ENCODE peak calls at places on chromosomes 6 and 20, in six cellular contexts. T is transverse colon, S is stomach, Y is tibial nerve, F is GM23338, I is HCT116. U is an unnamed sample.
A peak's percentile ranks its signal among the peaks of the same experiment; 100 is the strongest.

GRCh38 chr20:50386641-50386960 is 123.6 kb upstream of the PTPN1 start:
- DNase-seq in F (no peak), S (no peak), Y (no peak), I (no peak), T (no peak), U (no peak)

GRCh38 chr6:125406771-125407170 is 105.0 kb upstream of the HDDC2 start:
- DNase-seq in T (no peak), I (no peak), Y (no peak), F (no peak), S (no peak), U (no peak)

GRCh38 chr6:11551053-11551452 is 13.5 kb downstream of the TMEM170B start:
- DNase-seq in I (no peak), T (no peak), Y (no peak), S (no peak), F (no peak), U (no peak)

GRCh38 chr6:70033781-70034180 is 167.4 kb downstream of the COL19A1 start:
- DNase-seq in I (no peak), Y (no peak), T (no peak), F (no peak), S (no peak), U (no peak)

GRCh38 chr20:10093087-10093591 is 58.4 kb downstream of the ANKEF1 start:
- DNase-seq in Y (no peak), S (no peak), T (no peak), I (no peak), F (no peak), U (peak; percentile 79)

GRCh38 chr6:169070506-169071176 is 183.0 kb downstream of the THBS2 start:
- DNase-seq in Y (peak; percentile 71), F (no peak), S (peak; percentile 37), I (peak; percentile 88), T (peak; percentile 65), U (peak; percentile 93)

GRCh38 chr20:32050851-32051556 is 1.0 kb upstream of the HCK start:
- DNase-seq in F (peak; percentile 79), I (no peak), T (peak; percentile 44), Y (no peak), S (no peak), U (no peak)

GRCh38 chr6:21157186-21157929 is 436.2 kb upstream of the SOX4 start:
- DNase-seq in I (no peak), T (no peak), Y (no peak), F (no peak), S (no peak), U (no peak)

GRCh38 chr6:157535354-157536217 is 154.6 kb downstream of the ZDHHC14 start:
- DNase-seq in F (no peak), S (no peak), T (no peak), I (peak; percentile 72), Y (no peak), U (peak; percentile 65)

GRCh38 chr6:131789219-131789618 is 18.6 kb upstream of the ENPP1 start:
- DNase-seq in T (no peak), S (no peak), F (no peak), Y (no peak), I (no peak), U (no peak)

GRCh38 chr6:73264446-73264845 is 1.4 kb upstream of the KHDC1 start:
- DNase-seq in T (no peak), S (no peak), Y (no peak), I (no peak), F (no peak), U (peak; percentile 94)

GRCh38 chr6:80938131-80938530 is 814.4 kb downstream of the TENT5A start:
- DNase-seq in Y (no peak), T (no peak), F (no peak), I (no peak), S (no peak), U (no peak)

GRCh38 chr6:21143651-21144050 is 449.9 kb upstream of the SOX4 start:
- DNase-seq in I (no peak), Y (no peak), T (no peak), F (no peak), S (no peak), U (no peak)

GRCh38 chr20:63441777-63442493 is 30.5 kb downstream of the KCNQ2 start:
- DNase-seq in I (peak; percentile 22), T (peak; percentile 51), Y (peak; percentile 15), F (peak; percentile 74), S (peak; percentile 73), U (peak; percentile 60)

GRCh38 chr20:44402391-44403193 is 47.1 kb downstream of the HNF4A start:
- DNase-seq in Y (no peak), I (no peak), T (peak; percentile 40), F (no peak), S (no peak), U (no peak)

GRCh38 chr6:16635810-16636602 is 125.3 kb downstream of the ATXN1 start:
- DNase-seq in F (peak; percentile 31), Y (no peak), T (peak; percentile 15), S (no peak), I (peak; percentile 8), U (peak; percentile 18)

DNA sequence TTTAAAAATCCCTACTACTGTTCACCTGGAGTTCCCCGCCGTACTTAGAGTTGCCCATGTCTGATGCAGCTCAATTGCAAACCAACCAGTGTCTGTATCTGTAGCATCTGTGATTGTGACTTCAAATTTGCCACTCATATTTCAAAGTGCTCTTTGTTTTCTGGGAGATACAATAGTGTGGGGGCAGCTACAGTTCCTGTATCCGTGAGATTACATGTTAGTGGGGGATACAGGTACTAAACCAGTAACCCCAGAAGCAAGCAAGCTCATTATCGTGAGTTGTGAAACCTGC is 140.9 kb downstream of the ANKRD60 start:
- DNase-seq in F (no peak), I (no peak), S (no peak), T (no peak), Y (no peak), U (no peak)
- TF ChIP-seq CTCF in F (no peak), I (no peak), S (no peak), T (no peak), Y (no peak), U (peak; percentile 55)

GRCh38 chr6:3341467-3341866 is 82.7 kb downstream of the PSMG4 start:
- DNase-seq in T (no peak), S (no peak), Y (peak; percentile 36), F (peak; percentile 54), I (no peak), U (no peak)
- H3K27ac ChIP-seq in T (peak overlapping the region; percentile 12), S (no peak overlapping the region), Y (peak overlapping the region; percentile 31), F (peak overlapping the region; percentile 83), I (no peak overlapping the region), U (no peak overlapping the region)

GRCh38 chr20:40702504-40702903 is 13.5 kb upstream of the MAFB start:
- DNase-seq in T (no peak), S (no peak), Y (no peak), F (peak; percentile 56), I (no peak), U (no peak)
- TF ChIP-seq CTCF in T (no peak), S (no peak), Y (no peak), F (peak; percentile 56), I (peak; percentile 23), U (peak; percentile 18)

GRCh38 chr20:40639956-40640355 is 49.1 kb downstream of the MAFB start:
- DNase-seq in F (no peak), S (no peak), Y (no peak), T (no peak), I (no peak), U (no peak)
- H3K27ac ChIP-seq in F (no peak overlapping the region), S (no peak overlapping the region), Y (no peak overlapping the region), T (no peak overlapping the region), I (no peak overlapping the region), U (no peak overlapping the region)

DNA sequence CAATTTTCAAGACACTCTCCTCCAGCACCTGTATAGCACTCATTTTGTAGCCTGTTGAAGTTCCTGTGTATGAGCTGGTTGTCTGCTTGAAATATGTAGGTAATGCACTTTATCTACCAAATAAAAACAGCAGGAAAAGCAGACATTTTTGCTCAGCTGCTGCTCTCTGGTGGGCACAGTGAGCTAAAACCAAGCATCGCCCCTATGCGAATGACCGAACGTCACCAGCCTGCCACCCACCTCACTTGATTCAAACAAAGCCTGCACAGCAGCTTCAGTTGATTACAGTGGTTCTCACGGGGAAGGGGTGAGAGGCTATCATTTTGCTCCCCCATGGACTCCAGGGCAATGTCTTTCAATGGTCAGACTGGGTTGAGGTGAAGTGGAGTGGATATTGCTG is 185.7 kb downstream of the SASH1 start:
- DNase-seq in F (peak; percentile 43), S (no peak), I (no peak), Y (no peak), T (no peak), U (no peak)
- TF ChIP-seq CTCF in F (peak; percentile 41), S (no peak), I (no peak), Y (peak; percentile 9), T (no peak), U (no peak)

GRCh38 chr6:113110211-113110610 is 746.9 kb upstream of the MARCKS start:
- DNase-seq in F (no peak), S (no peak), T (no peak), Y (no peak), I (no peak), U (no peak)
- H3K27ac ChIP-seq in F (no peak overlapping the region), S (no peak overlapping the region), T (no peak overlapping the region), Y (no peak overlapping the region), I (no peak overlapping the region), U (no peak overlapping the region)

GRCh38 chr6:34771727-34772126 is 14.4 kb downstream of the SNRPC start:
- DNase-seq in F (no peak), S (no peak), I (no peak), Y (no peak), T (no peak), U (no peak)
- TF ChIP-seq CTCF in F (no peak), S (no peak), I (no peak), Y (no peak), T (no peak), U (no peak)

GRCh38 chr20:57682184-57683038 is 27.4 kb downstream of the PMEPA1 start:
- DNase-seq in F (no peak), T (peak; percentile 58), S (no peak), Y (no peak), I (no peak), U (no peak)

GRCh38 chr20:57679113-57679512 is 30.7 kb downstream of the PMEPA1 start:
- DNase-seq in S (no peak), Y (no peak), F (no peak), I (no peak), T (no peak), U (no peak)

GRCh38 chr20:57678340-57678739 is 31.5 kb downstream of the PMEPA1 start:
- DNase-seq in I (no peak), F (no peak), S (no peak), T (peak; percentile 47), Y (no peak), U (no peak)

GRCh38 chr20:57680934-57681914 is 28.6 kb downstream of the PMEPA1 start:
- DNase-seq in F (no peak), Y (no peak), T (peak; percentile 51), I (no peak), S (no peak), U (no peak)

DNA sequence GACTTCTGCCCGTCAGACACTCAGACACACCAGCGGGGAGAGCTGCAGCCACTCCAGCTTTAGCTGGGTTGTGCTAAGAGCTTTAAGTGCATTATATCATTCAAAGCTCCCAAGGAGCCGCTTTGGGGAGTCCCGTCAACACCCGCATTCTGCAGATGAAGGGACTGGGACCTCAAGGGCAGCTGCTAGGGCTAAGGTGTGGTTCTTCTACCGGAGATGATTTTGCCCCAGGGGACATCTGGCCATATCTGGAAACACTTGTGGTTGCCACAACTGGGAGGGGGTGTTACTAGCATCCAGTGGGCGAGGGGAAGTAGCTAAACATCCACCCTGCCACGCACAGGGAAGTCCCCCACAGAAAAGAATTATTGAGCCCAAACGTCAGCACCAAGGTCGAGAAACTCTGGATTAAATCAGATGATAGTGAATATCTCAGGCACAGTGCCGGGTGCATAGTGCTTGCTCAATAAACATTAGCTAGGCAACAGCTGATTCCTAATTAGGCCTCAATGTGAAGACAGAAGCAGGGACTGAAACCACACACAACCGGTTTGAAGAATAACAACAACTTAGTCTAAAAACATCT is 29.6 kb downstream of the PMEPA1 start:
- DNase-seq in I (no peak), T (peak; percentile 37), S (no peak), Y (no peak), F (no peak), U (no peak)
- H3K27ac ChIP-seq in I (no peak overlapping the region), T (peak overlapping the region; percentile 28), S (no peak overlapping the region), Y (no peak overlapping the region), F (peak overlapping the region; percentile 74), U (peak overlapping the region; percentile 40)